ENCODE peak calls at places on chromosomes 16 and 17, in ten cellular contexts. G, P, R, Y, K, T, M, N, J and L are unnamed samples.

GRCh38 chr17:29140051-29140582 is 40.1 kb downstream of the MYO18A start:
- DNase-seq in G (peak), R (peak), N (no peak), P (peak), T (peak), K (no peak), M (peak), J (peak), Y (peak), L (no peak)

GRCh38 chr16:21283521-21284289 is 5.6 kb upstream of the CRYM start:
- DNase-seq in M (no peak), N (no peak), R (peak), T (peak), K (no peak), G (peak), Y (peak), J (no peak), P (peak), L (no peak)

GRCh38 chr17:31533546-31534155 is 142.2 kb downstream of the RAB11FIP4 start:
- DNase-seq in K (no peak), T (no peak), G (peak), R (peak), J (no peak), M (peak), P (peak), N (peak), Y (peak), L (no peak)

GRCh38 chr17:35314415-35315216 is 58.8 kb downstream of the SLFN11 start:
- DNase-seq in J (no peak), K (no peak), N (no peak), M (no peak), Y (no peak), P (no peak), T (no peak), R (no peak), G (no peak), L (no peak)

GRCh38 chr16:56353054-56353921 is 72.1 kb downstream of the AMFR start:
- DNase-seq in P (no peak), Y (no peak), N (no peak), T (peak), K (peak), R (no peak), G (peak), J (peak), M (no peak), L (no peak)

GRCh38 chr16:73095142-73095791 is 47.3 kb upstream of the ZFHX3 start:
- DNase-seq in J (no peak), R (no peak), N (no peak), P (peak), K (no peak), M (no peak), G (no peak), T (no peak), Y (peak), L (no peak)

GRCh38 chr17:74177018-74177450 is 26.4 kb upstream of the RPL38 start:
- DNase-seq in T (no peak), R (peak), J (no peak), M (peak), Y (no peak), K (no peak), G (no peak), P (peak), N (peak), L (no peak)

GRCh38 chr16:78432451-78432850 is 333.0 kb downstream of the WWOX start:
- DNase-seq in Y (no peak), M (no peak), P (no peak), J (no peak), R (no peak), N (no peak), T (no peak), K (no peak), G (no peak), L (no peak)

GRCh38 chr17:64328036-64328874 is 62.4 kb downstream of the PECAM1 start:
- DNase-seq in G (no peak), P (no peak), K (no peak), J (no peak), Y (peak), R (no peak), N (no peak), T (no peak), M (no peak), L (no peak)

GRCh38 chr17:46003907-46004748 is 5.1 kb downstream of the STH start:
- DNase-seq in J (no peak), T (no peak), P (peak), R (no peak), M (peak), N (no peak), K (no peak), Y (peak), G (peak), L (no peak)

GRCh38 chr17:5780476-5780875 is 196.2 kb upstream of the NLRP1 start:
- DNase-seq in J (no peak), P (peak), G (no peak), Y (peak), N (no peak), T (no peak), M (peak), R (peak), K (no peak), L (no peak)

GRCh38 chr17:40803617-40804082 is 3.9 kb upstream of the KRT28 start:
- DNase-seq in M (peak), J (peak), Y (peak), G (peak), P (peak), K (peak), R (peak), N (peak), T (peak), L (no peak)

GRCh38 chr17:17983376-17983775 is 10.7 kb downstream of the DRC3 start:
- DNase-seq in Y (no peak), K (no peak), N (no peak), P (no peak), T (peak), R (peak), M (no peak), J (no peak), G (peak), L (no peak)

GRCh38 chr16:8878523-8878911 is 3.6 kb upstream of the LITAFD start:
- DNase-seq in G (no peak), R (peak), K (peak), P (peak), M (peak), J (no peak), N (no peak), Y (peak), T (no peak), L (no peak)

GRCh38 chr17:69141802-69142472 is at the start of gene ABCA6:
- DNase-seq in P (no peak), J (no peak), N (no peak), G (no peak), K (no peak), R (peak), M (no peak), T (no peak), Y (peak), L (no peak)

GRCh38 chr17:37440424-37440823 is 33.7 kb downstream of the TADA2A start:
- DNase-seq in N (no peak), P (no peak), M (no peak), J (no peak), R (no peak), Y (no peak), G (no peak), T (no peak), K (no peak), L (no peak)
- H3K4me3 ChIP-seq in N (no peak), P (no peak), M (no peak), J (no peak), R (no peak), Y (no peak), G (no peak), T (no peak), K (no peak), L (no peak)

GRCh38 chr17:65463242-65463641 is 98.2 kb downstream of the AXIN2 start:
- DNase-seq in M (peak), Y (peak), G (peak), J (peak), P (peak), K (peak), N (no peak), T (peak), R (peak), L (no peak)

GRCh38 chr17:65468321-65468720 is 93.1 kb downstream of the AXIN2 start:
- DNase-seq in M (no peak), T (no peak), K (no peak), G (no peak), P (no peak), J (no peak), R (no peak), Y (no peak), N (no peak), L (no peak)

GRCh38 chr17:65467156-65467555 is 94.3 kb downstream of the AXIN2 start:
- DNase-seq in J (no peak), G (no peak), T (no peak), R (no peak), K (no peak), N (no peak), P (no peak), M (no peak), Y (no peak), L (no peak)

DNA sequence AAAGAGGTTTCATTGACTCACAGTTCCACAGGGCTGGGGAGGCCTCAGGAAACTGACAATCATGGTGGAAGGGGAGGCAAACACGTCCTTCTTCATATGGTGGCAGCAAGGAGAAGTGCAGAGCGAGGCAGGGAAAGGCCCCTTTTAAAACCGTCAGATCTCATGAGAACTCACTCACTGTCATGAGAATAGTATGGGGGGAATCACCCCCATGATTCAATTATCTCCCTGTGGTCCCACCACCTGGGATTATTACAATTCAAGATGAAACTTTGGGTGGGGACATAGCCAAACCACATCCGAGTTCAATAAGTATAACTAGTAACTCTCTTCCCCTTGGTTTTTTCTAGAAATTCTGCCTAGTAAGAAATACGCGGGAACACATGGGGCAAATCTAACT is 94.9 kb downstream of the AXIN2 start:
- DNase-seq in G (no peak), K (no peak), M (no peak), P (no peak), Y (no peak), R (no peak), N (no peak), J (no peak), T (no peak), L (no peak)
- TF ChIP-seq CTCF in G (no peak), K (no peak), M (no peak), P (no peak), Y (no peak), R (no peak), N (no peak), J (no peak), T (no peak), L (no peak)

DNA sequence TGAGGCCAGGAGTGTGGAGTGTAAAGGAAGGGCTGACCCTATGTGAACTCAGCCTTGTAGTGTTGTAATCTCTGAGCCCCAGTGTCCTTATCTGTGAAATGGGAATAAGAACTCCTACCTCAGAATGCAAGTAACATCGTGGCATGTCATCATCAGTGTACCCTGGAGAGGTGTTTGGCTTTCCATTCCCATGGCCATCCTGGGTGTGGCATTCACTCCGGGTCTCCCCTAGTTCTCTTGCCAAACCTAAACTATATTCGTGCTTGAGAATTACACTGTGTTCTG is 1.9 kb downstream of the NXPH3 start:
- DNase-seq in K (no peak), G (no peak), J (no peak), T (no peak), R (no peak), Y (no peak), N (no peak), M (no peak), P (no peak), L (no peak)
- H3K4me3 ChIP-seq in K (no peak), G (peak), J (peak), T (peak), R (no peak), Y (no peak), N (no peak), M (no peak), P (no peak), L (no peak)

GRCh38 chr17:80504671-80505413 is 28.4 kb upstream of the NPTX1 start:
- DNase-seq in G (no peak), K (no peak), J (no peak), P (peak), T (no peak), N (no peak), R (no peak), M (peak), Y (peak), L (no peak)
- TF ChIP-seq CTCF in G (no peak), K (no peak), J (no peak), P (peak), T (no peak), N (no peak), R (no peak), M (peak), Y (no peak), L (peak)

GRCh38 chr16:54237-54581 is 581 bp downstream of the SNRNP25 start:
- DNase-seq in M (no peak), P (no peak), R (no peak), Y (no peak), J (no peak), T (no peak), G (no peak), N (no peak), K (no peak), L (no peak)
- H3K4me3 ChIP-seq in M (peak), P (peak), R (peak), Y (peak), J (peak), T (peak), G (peak), N (peak), K (peak), L (peak)